ENCODE peak calls at places on chromosomes 3 and 15, in eight cellular contexts. S, T, Q, G, O, H, Y and P are unnamed samples.

GRCh38 chr3:42491876-42492507 is 10.5 kb upstream of the VIPR1 start:
- DNase-seq in Q (no peak), G (peak), O (no peak), H (peak), S (no peak), Y (peak), T (no peak), P (peak)

GRCh38 chr3:169871129-169871886 is 1.6 kb upstream of the LRRC31 start:
- DNase-seq in O (no peak), S (no peak), H (no peak), T (no peak), Q (no peak), Y (no peak), G (no peak), P (no peak)

GRCh38 chr15:38860682-38861081 is 296.1 kb upstream of the RASGRP1 start:
- DNase-seq in S (no peak), T (no peak), G (no peak), Y (no peak), H (no peak), O (no peak), Q (no peak), P (no peak)

GRCh38 chr3:176951586-176952292 is 245.5 kb downstream of the TBL1XR1 start:
- DNase-seq in T (no peak), G (no peak), O (no peak), Y (no peak), Q (no peak), H (no peak), S (no peak), P (no peak)

GRCh38 chr15:45743309-45744041 is 108.6 kb downstream of the SQOR start:
- DNase-seq in S (no peak), H (no peak), Q (no peak), Y (no peak), T (no peak), O (no peak), G (no peak), P (no peak)

GRCh38 chr3:151491525-151491924 is 30.7 kb upstream of the IGSF10 start:
- DNase-seq in Q (no peak), G (no peak), O (no peak), H (no peak), S (no peak), Y (no peak), T (no peak), P (no peak)

GRCh38 chr3:176514297-176514696 is 683.0 kb downstream of the TBL1XR1 start:
- DNase-seq in T (peak), Q (no peak), H (no peak), Y (peak), G (no peak), O (peak), S (no peak), P (peak)

GRCh38 chr3:36210840-36211655 is 169.3 kb upstream of the STAC start:
- DNase-seq in Q (no peak), H (no peak), T (no peak), O (no peak), S (no peak), G (no peak), Y (no peak), P (no peak)

GRCh38 chr3:194277547-194278091 is 73.5 kb downstream of the CPN2 start:
- DNase-seq in H (no peak), G (peak), S (peak), Q (no peak), T (peak), Y (peak), O (peak), P (no peak)
- TF ChIP-seq POLR2A in H (no peak), G (no peak), S (no peak), Q (no peak), T (no peak), Y (no peak), O (no peak), P (no peak)

GRCh38 chr3:197458906-197459470 is 96.8 kb downstream of the BDH1 start:
- DNase-seq in Q (no peak), O (no peak), G (no peak), S (no peak), H (no peak), T (no peak), Y (no peak), P (no peak)

GRCh38 chr3:197458179-197458707 is 97.5 kb downstream of the BDH1 start:
- DNase-seq in H (no peak), T (peak), O (no peak), G (no peak), Y (no peak), S (no peak), Q (no peak), P (peak)

GRCh38 chr3:197460002-197460401 is 95.8 kb downstream of the BDH1 start:
- DNase-seq in Q (no peak), Y (no peak), H (no peak), T (no peak), S (no peak), G (no peak), O (no peak), P (no peak)

GRCh38 chr3:197454014-197454413 is 101.8 kb downstream of the BDH1 start:
- DNase-seq in Y (no peak), Q (no peak), H (no peak), S (no peak), G (no peak), T (no peak), O (no peak), P (no peak)

DNA sequence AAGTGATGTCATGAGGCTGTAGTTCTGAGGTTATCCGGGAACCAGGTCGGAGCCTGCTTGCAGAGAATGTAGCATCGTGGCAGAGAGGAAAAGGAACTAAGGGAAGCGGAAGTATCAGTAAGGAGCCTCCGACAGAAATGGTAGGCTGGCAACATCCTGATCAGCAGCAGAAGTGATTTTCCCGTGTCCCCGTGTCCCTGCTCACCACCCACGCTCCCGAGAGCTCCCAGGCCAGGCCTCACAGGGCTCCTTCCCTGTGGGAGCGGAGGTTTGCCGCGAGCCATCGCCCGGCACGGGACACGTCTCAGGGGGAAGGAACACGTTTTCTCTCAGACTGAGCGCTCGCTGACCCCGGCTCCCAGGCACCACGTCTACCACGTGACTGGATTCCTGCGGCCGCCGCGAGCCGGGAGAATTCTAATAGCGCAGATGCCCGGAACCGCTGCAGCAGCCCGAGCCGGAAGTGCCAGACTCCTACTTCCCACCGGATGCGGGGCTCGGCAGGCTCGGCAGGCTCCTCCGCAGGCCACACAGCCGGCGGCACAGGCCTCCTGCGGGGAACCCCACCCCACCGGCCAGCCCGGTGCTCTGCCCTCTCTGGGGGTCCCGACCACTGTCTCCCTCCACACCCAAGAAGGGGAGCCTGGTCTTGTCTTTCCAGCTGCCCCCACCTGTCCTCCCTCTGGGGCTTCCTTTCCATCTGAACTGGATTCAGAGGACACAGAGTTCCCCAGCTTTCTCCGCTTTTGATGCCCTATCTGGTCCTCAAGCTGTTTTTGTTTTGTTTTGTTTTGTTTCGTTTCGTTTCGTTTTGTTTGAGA is 99.3 kb downstream of the BDH1 start:
- DNase-seq in T (peak), S (peak), Q (no peak), G (peak), Y (peak), H (peak), O (peak), P (peak)
- TF ChIP-seq POLR2A in T (peak), S (no peak), Q (peak), G (no peak), Y (no peak), H (peak), O (peak), P (peak)

GRCh38 chr3:49339593-49339946 is 283 bp downstream of the USP4 start:
- DNase-seq in S (peak), O (no peak), Q (no peak), G (no peak), Y (no peak), T (peak), H (no peak), P (no peak)

GRCh38 chr3:49341996-49342395 is 2.1 kb upstream of the USP4 start:
- DNase-seq in G (no peak), T (no peak), S (no peak), Q (no peak), H (no peak), Y (no peak), O (no peak), P (no peak)

GRCh38 chr3:49343163-49343562 is 3.3 kb upstream of the USP4 start:
- DNase-seq in G (no peak), H (no peak), Q (no peak), S (no peak), T (no peak), O (no peak), Y (no peak), P (no peak)

DNA sequence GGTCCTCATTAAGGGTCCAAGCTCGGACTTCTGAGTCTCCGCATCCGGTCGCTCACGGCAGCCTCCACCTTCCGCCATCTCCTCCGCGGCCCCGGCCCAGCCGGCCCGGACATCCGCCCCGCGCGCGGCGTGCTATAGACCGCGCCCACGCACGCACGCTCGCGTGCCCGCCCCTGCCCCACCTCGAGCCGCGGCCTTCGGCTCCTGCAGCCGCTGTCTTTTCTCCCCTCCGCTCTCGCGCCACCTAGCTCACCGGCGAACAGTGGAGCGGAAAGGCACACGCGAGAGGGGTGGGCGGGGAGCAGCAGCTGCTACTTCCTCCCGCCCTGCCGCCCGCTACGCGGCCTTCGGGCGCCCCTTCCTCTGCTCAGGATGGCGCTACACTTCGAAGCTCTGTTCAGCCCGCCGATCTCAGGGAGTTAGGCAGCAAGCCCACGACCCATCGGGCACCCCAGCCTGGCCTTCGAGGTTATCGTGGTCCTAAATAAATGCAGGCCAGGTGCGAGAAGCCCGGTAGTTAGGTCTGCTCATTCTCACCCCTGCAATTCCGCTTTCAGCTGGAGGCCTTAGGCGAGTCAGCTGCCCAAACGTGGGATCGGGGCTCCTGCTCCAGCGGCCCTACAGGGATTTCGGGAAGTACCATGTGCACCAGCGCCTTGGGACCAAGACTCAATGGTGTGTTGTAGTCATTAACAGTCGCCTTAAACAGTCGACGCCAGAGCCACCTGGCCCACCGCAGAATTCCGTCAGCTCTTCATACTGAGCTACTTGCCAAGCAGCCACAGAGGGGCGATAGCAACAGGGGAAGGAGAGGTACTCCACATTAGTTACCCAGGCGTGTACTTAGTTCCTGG is at the start of gene USP4:
- DNase-seq in G (peak), Y (peak), Q (peak), S (peak), T (peak), O (peak), H (peak), P (peak)
- TF ChIP-seq POLR2A in G (peak), Y (no peak), Q (peak), S (peak), T (peak), O (peak), H (peak), P (peak)

GRCh38 chr3:21642433-21642832 is 108.6 kb downstream of the ZNF385D start:
- DNase-seq in G (no peak), H (no peak), S (no peak), O (no peak), T (no peak), Y (no peak), Q (no peak), P (no peak)

GRCh38 chr3:21647961-21648360 is 103.0 kb downstream of the ZNF385D start:
- DNase-seq in G (no peak), H (no peak), Q (no peak), O (no peak), Y (no peak), T (no peak), S (no peak), P (no peak)

GRCh38 chr3:21643752-21644151 is 107.3 kb downstream of the ZNF385D start:
- DNase-seq in H (no peak), Y (no peak), T (no peak), Q (no peak), S (no peak), G (no peak), O (no peak), P (no peak)

GRCh38 chr3:21644268-21644667 is 106.7 kb downstream of the ZNF385D start:
- DNase-seq in S (no peak), Q (no peak), T (no peak), Y (no peak), H (no peak), G (no peak), O (no peak), P (no peak)

DNA sequence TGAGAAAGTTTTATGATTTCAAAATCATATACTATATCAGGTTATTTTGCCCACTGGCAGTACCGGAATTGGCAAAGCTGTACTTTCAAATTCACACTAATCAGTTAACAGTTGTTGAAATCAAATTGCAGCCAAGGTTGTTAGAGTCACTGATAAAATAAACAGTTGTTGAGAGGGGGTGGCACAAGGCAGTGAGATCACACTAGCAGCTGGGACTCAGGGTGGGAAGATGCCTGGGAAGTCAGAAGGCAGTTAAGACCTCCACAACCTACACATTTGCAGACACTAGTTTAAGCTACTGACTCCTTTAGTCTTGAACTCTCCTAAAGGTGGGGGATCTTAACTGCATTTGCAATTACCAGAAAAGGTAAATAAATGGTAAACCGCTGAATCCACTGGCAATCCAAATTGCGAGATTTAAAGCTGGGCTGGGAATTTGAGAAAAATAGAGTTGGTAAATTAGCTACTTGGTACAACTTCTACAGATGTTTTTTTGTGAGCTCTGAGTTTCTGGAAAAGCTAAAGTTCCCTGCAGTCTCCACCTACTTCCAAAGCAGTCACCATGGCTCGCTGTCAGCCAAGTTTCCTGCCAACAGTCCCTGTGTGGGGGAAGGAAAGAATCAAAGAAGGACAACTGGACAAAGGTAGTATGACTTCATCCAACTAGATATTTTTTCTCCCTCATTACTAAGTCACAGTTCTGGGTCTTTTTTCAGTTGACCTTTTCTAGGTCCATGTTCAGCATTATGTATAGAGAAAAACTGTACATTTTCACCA is 105.7 kb downstream of the ZNF385D start:
- DNase-seq in O (peak), G (no peak), S (no peak), Y (peak), H (no peak), Q (no peak), T (no peak), P (peak)
- TF ChIP-seq POLR2A in O (no peak), G (no peak), S (no peak), Y (no peak), H (no peak), Q (no peak), T (no peak), P (no peak)